ENCODE peak calls at places on chromosomes 12 and 14, in nine cellular contexts. Z is suprapubic skin, M is A549, G is transverse colon, C is tibial nerve, B is esophagus muscularis mucosa, J is upper lobe of left lung, Y is stomach, U is SK-N-SH. X is an unnamed sample. For H3K4me1, the result is how much of the 10 kb centered on the place peaks cover.

GRCh38 chr12:56487448-56488040 is 417 bp downstream of the GLS2 start:
- DNase-seq in Z (peak), M (no peak), G (peak), C (no peak), B (no peak), J (peak), Y (peak), U (no peak), X (peak)

GRCh38 chr12:114691196-114691595 is 7.2 kb upstream of the TBX3 start:
- DNase-seq in Z (no peak), M (no peak), G (no peak), C (no peak), B (no peak), J (no peak), Y (no peak), U (peak), X (no peak)

GRCh38 chr12:130504110-130504835 is 166.6 kb downstream of the PIWIL1 start:
- DNase-seq in Z (no peak), M (no peak), G (no peak), C (no peak), B (no peak), J (no peak), Y (no peak), U (peak), X (no peak)

GRCh38 chr12:76083246-76083735 is 1.2 kb downstream of the NAP1L1 start:
- DNase-seq in Z (no peak), M (no peak), G (no peak), C (no peak), B (no peak), J (no peak), Y (no peak), U (no peak), X (no peak)

GRCh38 chr12:127192391-127192790 is 1074.6 kb upstream of the TMEM132C start:
- DNase-seq in Z (no peak), M (no peak), G (no peak), C (no peak), B (no peak), J (no peak), Y (no peak), U (no peak), X (no peak)

GRCh38 chr14:91509083-91509877 is 830 bp downstream of the PPP4R3A start:
- DNase-seq in Z (no peak), M (peak), G (peak), C (no peak), B (no peak), J (peak), Y (peak), U (peak), X (peak)

GRCh38 chr12:118536306-118536900 is 160.0 kb downstream of the SUDS3 start:
- DNase-seq in Z (no peak), M (no peak), G (no peak), C (no peak), B (no peak), J (no peak), Y (no peak), U (no peak), X (no peak)

GRCh38 chr12:292186-292585 is 29.6 kb upstream of the SLC6A13 start:
- DNase-seq in Z (no peak), M (no peak), G (no peak), C (no peak), B (no peak), J (no peak), Y (no peak), U (no peak), X (no peak)

GRCh38 chr14:51093371-51094281 is 1.3 kb downstream of the TRIM9 start:
- DNase-seq in Z (no peak), M (peak), G (peak), C (no peak), B (no peak), J (peak), Y (no peak), U (peak), X (peak)

GRCh38 chr12:12349711-12350665 is at the start of gene MANSC1:
- DNase-seq in Z (peak), M (peak), G (peak), C (no peak), B (no peak), J (peak), Y (peak), U (peak), X (peak)

GRCh38 chr12:56884421-56884820 is 49.8 kb downstream of the SDR9C7 start:
- DNase-seq in Z (no peak), M (no peak), G (no peak), C (no peak), B (no peak), J (no peak), Y (no peak), U (no peak), X (no peak)

GRCh38 chr12:100896192-100896591 is 101.6 kb downstream of the ANO4 start:
- DNase-seq in Z (no peak), M (no peak), G (no peak), C (no peak), B (no peak), J (no peak), Y (no peak), U (no peak), X (no peak)

GRCh38 chr12:50619610-50619958 is 114.8 kb downstream of the DIP2B start:
- DNase-seq in Z (no peak), M (no peak), G (no peak), C (no peak), B (no peak), J (no peak), Y (no peak), U (no peak), X (no peak)

GRCh38 chr12:14390885-14391530 is 25.5 kb downstream of the ATF7IP start:
- DNase-seq in Z (no peak), M (no peak), G (no peak), C (no peak), B (no peak), J (no peak), Y (no peak), U (no peak), X (no peak)
- TF ChIP-seq EP300 in Z (no peak), M (no peak), G (no peak), C (no peak), B (no peak), J (no peak), Y (no peak), U (no peak), X (no peak)

GRCh38 chr14:93015039-93015438 is 92.1 kb downstream of the CHGA start:
- DNase-seq in Z (no peak), M (no peak), G (no peak), C (no peak), B (no peak), J (no peak), Y (no peak), U (no peak), X (no peak)

GRCh38 chr14:93013368-93013719 is 90.4 kb downstream of the CHGA start:
- DNase-seq in Z (no peak), M (no peak), G (no peak), C (no peak), B (no peak), J (no peak), Y (no peak), U (no peak), X (no peak)

GRCh38 chr14:93015505-93015904 is 92.6 kb downstream of the CHGA start:
- DNase-seq in Z (no peak), M (no peak), G (no peak), C (no peak), B (no peak), J (no peak), Y (no peak), U (no peak), X (no peak)

GRCh38 chr14:93012516-93013367 is 89.8 kb downstream of the CHGA start:
- DNase-seq in Z (no peak), M (no peak), G (no peak), C (no peak), B (no peak), J (no peak), Y (no peak), U (no peak), X (no peak)

DNA sequence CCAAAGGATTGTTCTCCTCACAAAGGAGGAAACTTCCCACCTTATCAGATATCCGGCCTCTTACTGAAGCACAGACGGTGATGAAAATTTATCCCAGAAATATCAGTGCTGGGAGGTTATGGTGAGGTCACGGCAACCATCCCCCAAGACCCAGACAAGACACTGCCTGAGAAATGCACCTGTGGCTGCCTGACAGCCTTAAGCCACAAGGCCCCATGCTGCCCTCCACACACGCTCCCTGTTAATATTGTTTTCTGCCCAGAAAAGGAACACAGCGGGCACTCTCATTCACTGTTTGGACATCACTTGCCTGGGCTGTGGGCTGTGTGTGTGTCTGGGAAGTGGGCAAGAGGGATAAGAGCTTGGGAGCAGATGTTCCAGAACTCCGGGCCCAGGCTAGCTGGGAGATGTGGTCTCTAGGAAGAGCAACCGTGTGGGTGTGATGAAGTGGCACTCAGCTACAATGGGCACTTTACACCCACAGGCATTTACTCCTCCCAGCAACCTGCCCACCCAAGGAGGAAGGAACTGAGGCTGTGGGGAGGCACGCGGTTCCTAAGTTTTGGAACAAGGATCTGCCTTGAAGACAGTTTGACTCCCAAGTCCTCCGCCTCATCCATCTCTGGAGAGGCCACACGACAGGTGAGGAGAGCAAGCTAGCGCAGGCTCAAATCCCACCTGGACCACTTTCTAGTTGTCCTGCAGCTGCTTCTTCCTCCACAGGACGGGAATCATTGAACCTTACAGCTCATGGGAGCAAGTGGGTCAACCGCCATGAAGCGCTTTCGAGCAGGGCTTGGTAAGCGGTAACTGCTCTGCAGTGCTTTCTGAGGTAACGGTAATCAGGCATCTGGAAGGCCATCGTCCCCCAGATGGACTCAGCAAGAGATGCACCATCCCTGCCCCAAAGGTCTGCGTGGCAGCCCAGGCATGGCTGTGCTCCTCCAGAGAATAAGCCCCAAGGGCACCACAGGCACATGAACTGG is 91.4 kb downstream of the CHGA start:
- DNase-seq in Z (no peak), M (no peak), G (no peak), C (no peak), B (no peak), J (no peak), Y (no peak), U (no peak), X (no peak)
- H3K4me1 ChIP-seq in Z (under half), M (under half), G (under half), C (under half), B (half or more), J (under half), Y (under half), U (half or more), X (under half)

GRCh38 chr14:70317091-70317968 is 42.2 kb downstream of the COX16 start:
- DNase-seq in Z (no peak), M (no peak), G (no peak), C (no peak), B (no peak), J (no peak), Y (no peak), U (no peak), X (no peak)

GRCh38 chr14:70315942-70316341 is 43.5 kb downstream of the COX16 start:
- DNase-seq in Z (no peak), M (no peak), G (no peak), C (no peak), B (no peak), J (no peak), Y (no peak), U (no peak), X (no peak)

GRCh38 chr14:70318635-70319013 is 40.9 kb downstream of the COX16 start:
- DNase-seq in Z (no peak), M (no peak), G (no peak), C (no peak), B (no peak), J (no peak), Y (no peak), U (no peak), X (no peak)

GRCh38 chr14:70320294-70320693 is 39.2 kb downstream of the COX16 start:
- DNase-seq in Z (no peak), M (no peak), G (no peak), C (no peak), B (no peak), J (no peak), Y (no peak), U (no peak), X (no peak)

GRCh38 chr14:70317969-70318634 is 41.4 kb downstream of the COX16 start:
- DNase-seq in Z (no peak), M (peak), G (peak), C (no peak), B (no peak), J (no peak), Y (peak), U (peak), X (no peak)
- TF ChIP-seq EP300 in Z (no peak), M (no peak), G (no peak), C (no peak), B (no peak), J (no peak), Y (no peak), U (no peak), X (no peak)

GRCh38 chr14:89374908-89375307 is 42.1 kb downstream of the FOXN3 start:
- DNase-seq in Z (no peak), M (no peak), G (no peak), C (no peak), B (no peak), J (no peak), Y (no peak), U (no peak), X (no peak)
- H3K4me1 ChIP-seq in Z (under half), M (under half), G (under half), C (under half), B (under half), J (under half), Y (under half), U (under half), X (under half)

GRCh38 chr12:96219700-96220206 is 25.6 kb downstream of the ELK3 start:
- DNase-seq in Z (no peak), M (peak), G (no peak), C (no peak), B (no peak), J (peak), Y (no peak), U (peak), X (no peak)
- TF ChIP-seq EP300 in Z (no peak), M (peak), G (no peak), C (no peak), B (no peak), J (no peak), Y (no peak), U (no peak), X (no peak)

DNA sequence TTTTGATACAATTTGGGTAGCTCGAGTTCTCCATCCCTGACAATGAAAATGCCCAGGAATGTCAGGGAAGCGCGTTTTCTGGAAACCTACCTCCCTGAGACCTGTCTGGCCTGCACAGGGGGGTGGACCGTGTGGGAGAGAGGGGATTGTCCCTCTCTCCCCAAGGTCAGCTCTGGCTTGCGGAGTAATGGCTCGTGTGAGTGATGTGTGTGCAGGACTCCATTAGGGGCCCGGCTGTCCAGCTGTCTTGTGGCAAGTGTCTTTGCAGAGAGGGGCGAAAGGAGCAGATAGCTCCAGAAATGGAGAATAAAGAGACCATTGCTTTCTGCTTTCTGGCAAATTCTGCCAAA is 215.3 kb downstream of the CHST11 start:
- DNase-seq in Z (no peak), M (no peak), G (no peak), C (no peak), B (no peak), J (no peak), Y (no peak), U (no peak), X (no peak)
- H3K4me1 ChIP-seq in Z (half or more), M (half or more), G (half or more), C (under half), B (half or more), J (half or more), Y (half or more), U (half or more), X (under half)

GRCh38 chr14:65495196-65495595 is 82.7 kb downstream of the FUT8 start:
- DNase-seq in Z (no peak), M (no peak), G (no peak), C (no peak), B (no peak), J (no peak), Y (no peak), U (no peak), X (no peak)
- TF ChIP-seq EP300 in Z (no peak), M (no peak), G (no peak), C (no peak), B (no peak), J (no peak), Y (no peak), U (no peak), X (no peak)

GRCh38 chr14:68518180-68518579 is 274.7 kb downstream of the ZFP36L1 start:
- DNase-seq in Z (no peak), M (no peak), G (no peak), C (no peak), B (no peak), J (no peak), Y (no peak), U (no peak), X (no peak)
- H3K4me1 ChIP-seq in Z (half or more), M (under half), G (under half), C (under half), B (half or more), J (under half), Y (half or more), U (under half), X (under half)

GRCh38 chr12:121958521-121959240 is 40.3 kb downstream of the CFAP251 start:
- DNase-seq in Z (no peak), M (no peak), G (no peak), C (no peak), B (no peak), J (no peak), Y (no peak), U (no peak), X (no peak)
- TF ChIP-seq EP300 in Z (no peak), M (no peak), G (no peak), C (no peak), B (no peak), J (no peak), Y (no peak), U (no peak), X (no peak)

X was measured in ovary.